ENCODE peak calls at places on chromosomes 11 and 22, in seven cellular contexts. One of them, this sample, is unnamed.

GRCh38 chr11:1628506-1629325 is 859 bp upstream of the KRTAP5-5 start:
- DNase-seq in activated T-helper 1 cell treated with Interleukin-2 at 50 U/mL for 16 hours: peak
- DNase-seq in fibroblast of pulmonary artery: peak
- DNase-seq in activated T-helper 9 cell treated with anti-CD3 and anti-CD28 coated beads, Interleukin-2, amount 50 U/mL, for 16 hours: peak
- DNase-seq in amniotic stem cell: no peak
- DNase-seq in GDM1: no peak
- DNase-seq in kidney: peak
- DNase-seq in this sample: peak

GRCh38 chr22:39364646-39365405 is 15.0 kb downstream of the SYNGR1 start:
- DNase-seq in activated T-helper 1 cell treated with Interleukin-2 at 50 U/mL for 16 hours: no peak
- DNase-seq in fibroblast of pulmonary artery: no peak
- DNase-seq in activated T-helper 9 cell treated with anti-CD3 and anti-CD28 coated beads, Interleukin-2, amount 50 U/mL, for 16 hours: no peak
- DNase-seq in amniotic stem cell: no peak
- DNase-seq in GDM1: no peak
- DNase-seq in kidney: no peak
- DNase-seq in this sample: peak

GRCh38 chr22:37824674-37825641 is 1.8 kb downstream of the GALR3 start:
- DNase-seq in activated T-helper 1 cell treated with Interleukin-2 at 50 U/mL for 16 hours: no peak
- DNase-seq in fibroblast of pulmonary artery: no peak
- DNase-seq in activated T-helper 9 cell treated with anti-CD3 and anti-CD28 coated beads, Interleukin-2, amount 50 U/mL, for 16 hours: no peak
- DNase-seq in amniotic stem cell: no peak
- DNase-seq in GDM1: no peak
- DNase-seq in kidney: no peak
- DNase-seq in this sample: no peak

GRCh38 chr11:114110948-114111347 is 51.4 kb downstream of the ZBTB16 start:
- DNase-seq in activated T-helper 1 cell treated with Interleukin-2 at 50 U/mL for 16 hours: no peak
- DNase-seq in fibroblast of pulmonary artery: peak
- DNase-seq in activated T-helper 9 cell treated with anti-CD3 and anti-CD28 coated beads, Interleukin-2, amount 50 U/mL, for 16 hours: no peak
- DNase-seq in amniotic stem cell: no peak
- DNase-seq in GDM1: no peak
- DNase-seq in kidney: no peak
- DNase-seq in this sample: peak

GRCh38 chr22:29635734-29636357 is 32.4 kb downstream of the NF2 start:
- DNase-seq in activated T-helper 1 cell treated with Interleukin-2 at 50 U/mL for 16 hours: no peak
- DNase-seq in fibroblast of pulmonary artery: peak
- DNase-seq in activated T-helper 9 cell treated with anti-CD3 and anti-CD28 coated beads, Interleukin-2, amount 50 U/mL, for 16 hours: no peak
- DNase-seq in amniotic stem cell: peak
- DNase-seq in GDM1: no peak
- DNase-seq in kidney: no peak
- DNase-seq in this sample: peak

GRCh38 chr11:65429069-65429681 is 6.6 kb downstream of the NEAT1 start:
- DNase-seq in activated T-helper 1 cell treated with Interleukin-2 at 50 U/mL for 16 hours: no peak
- DNase-seq in fibroblast of pulmonary artery: peak
- DNase-seq in activated T-helper 9 cell treated with anti-CD3 and anti-CD28 coated beads, Interleukin-2, amount 50 U/mL, for 16 hours: no peak
- DNase-seq in amniotic stem cell: no peak
- DNase-seq in GDM1: no peak
- DNase-seq in kidney: no peak
- DNase-seq in this sample: peak

GRCh38 chr22:42648368-42649260 is 578 bp downstream of the CYB5R3 start:
- DNase-seq in activated T-helper 1 cell treated with Interleukin-2 at 50 U/mL for 16 hours: no peak
- DNase-seq in fibroblast of pulmonary artery: peak
- DNase-seq in activated T-helper 9 cell treated with anti-CD3 and anti-CD28 coated beads, Interleukin-2, amount 50 U/mL, for 16 hours: no peak
- DNase-seq in amniotic stem cell: no peak
- DNase-seq in GDM1: no peak
- DNase-seq in kidney: peak
- DNase-seq in this sample: peak

GRCh38 chr11:109145287-109145686 is 276.7 kb upstream of the C11orf87 start:
- DNase-seq in activated T-helper 1 cell treated with Interleukin-2 at 50 U/mL for 16 hours: no peak
- DNase-seq in fibroblast of pulmonary artery: no peak
- DNase-seq in activated T-helper 9 cell treated with anti-CD3 and anti-CD28 coated beads, Interleukin-2, amount 50 U/mL, for 16 hours: no peak
- DNase-seq in amniotic stem cell: no peak
- DNase-seq in GDM1: no peak
- DNase-seq in kidney: peak
- DNase-seq in this sample: no peak

GRCh38 chr11:68968306-68969255 is 12.2 kb downstream of the MRGPRD start:
- DNase-seq in activated T-helper 1 cell treated with Interleukin-2 at 50 U/mL for 16 hours: no peak
- DNase-seq in fibroblast of pulmonary artery: no peak
- DNase-seq in activated T-helper 9 cell treated with anti-CD3 and anti-CD28 coated beads, Interleukin-2, amount 50 U/mL, for 16 hours: no peak
- DNase-seq in amniotic stem cell: no peak
- DNase-seq in GDM1: no peak
- DNase-seq in kidney: peak
- DNase-seq in this sample: no peak

GRCh38 chr22:25366876-25367466 is 147.5 kb downstream of the CRYBB2 start:
- DNase-seq in activated T-helper 1 cell treated with Interleukin-2 at 50 U/mL for 16 hours: no peak
- DNase-seq in fibroblast of pulmonary artery: no peak
- DNase-seq in activated T-helper 9 cell treated with anti-CD3 and anti-CD28 coated beads, Interleukin-2, amount 50 U/mL, for 16 hours: no peak
- DNase-seq in amniotic stem cell: no peak
- DNase-seq in GDM1: no peak
- DNase-seq in kidney: peak
- DNase-seq in this sample: no peak

GRCh38 chr22:31329029-31329428 is 17.1 kb downstream of the PATZ1 start:
- DNase-seq in activated T-helper 1 cell treated with Interleukin-2 at 50 U/mL for 16 hours: no peak
- DNase-seq in fibroblast of pulmonary artery: no peak
- DNase-seq in activated T-helper 9 cell treated with anti-CD3 and anti-CD28 coated beads, Interleukin-2, amount 50 U/mL, for 16 hours: no peak
- DNase-seq in amniotic stem cell: no peak
- DNase-seq in GDM1: no peak
- DNase-seq in kidney: no peak
- DNase-seq in this sample: peak

GRCh38 chr11:61148016-61148640 is 13.1 kb downstream of the VPS37C start:
- DNase-seq in activated T-helper 1 cell treated with Interleukin-2 at 50 U/mL for 16 hours: no peak
- DNase-seq in fibroblast of pulmonary artery: no peak
- DNase-seq in activated T-helper 9 cell treated with anti-CD3 and anti-CD28 coated beads, Interleukin-2, amount 50 U/mL, for 16 hours: no peak
- DNase-seq in amniotic stem cell: no peak
- DNase-seq in GDM1: no peak
- DNase-seq in kidney: no peak
- DNase-seq in this sample: no peak

GRCh38 chr11:125236072-125236825 is 71.7 kb downstream of the PKNOX2 start:
- DNase-seq in activated T-helper 1 cell treated with Interleukin-2 at 50 U/mL for 16 hours: no peak
- DNase-seq in fibroblast of pulmonary artery: no peak
- DNase-seq in activated T-helper 9 cell treated with anti-CD3 and anti-CD28 coated beads, Interleukin-2, amount 50 U/mL, for 16 hours: no peak
- DNase-seq in amniotic stem cell: no peak
- DNase-seq in GDM1: no peak
- DNase-seq in kidney: no peak
- DNase-seq in this sample: no peak

GRCh38 chr22:30947163-30947820 is 21.3 kb downstream of the MORC2 start:
- DNase-seq in activated T-helper 1 cell treated with Interleukin-2 at 50 U/mL for 16 hours: no peak
- DNase-seq in fibroblast of pulmonary artery: no peak
- DNase-seq in activated T-helper 9 cell treated with anti-CD3 and anti-CD28 coated beads, Interleukin-2, amount 50 U/mL, for 16 hours: no peak
- DNase-seq in amniotic stem cell: no peak
- DNase-seq in GDM1: no peak
- DNase-seq in kidney: no peak
- DNase-seq in this sample: no peak

GRCh38 chr11:117010808-117011540 is 87.3 kb downstream of the SIK3 start:
- DNase-seq in activated T-helper 1 cell treated with Interleukin-2 at 50 U/mL for 16 hours: no peak
- DNase-seq in fibroblast of pulmonary artery: peak
- DNase-seq in activated T-helper 9 cell treated with anti-CD3 and anti-CD28 coated beads, Interleukin-2, amount 50 U/mL, for 16 hours: no peak
- DNase-seq in amniotic stem cell: peak
- DNase-seq in GDM1: no peak
- DNase-seq in kidney: no peak
- DNase-seq in this sample: peak

GRCh38 chr11:34940026-34940677 is 23.7 kb downstream of the PDHX start:
- DNase-seq in activated T-helper 1 cell treated with Interleukin-2 at 50 U/mL for 16 hours: no peak
- DNase-seq in fibroblast of pulmonary artery: peak
- DNase-seq in activated T-helper 9 cell treated with anti-CD3 and anti-CD28 coated beads, Interleukin-2, amount 50 U/mL, for 16 hours: no peak
- DNase-seq in amniotic stem cell: peak
- DNase-seq in GDM1: no peak
- DNase-seq in kidney: no peak
- DNase-seq in this sample: peak

GRCh38 chr11:112961146-112961668 is at the start of gene NCAM1:
- DNase-seq in activated T-helper 1 cell treated with Interleukin-2 at 50 U/mL for 16 hours: no peak
- DNase-seq in fibroblast of pulmonary artery: peak
- DNase-seq in activated T-helper 9 cell treated with anti-CD3 and anti-CD28 coated beads, Interleukin-2, amount 50 U/mL, for 16 hours: no peak
- DNase-seq in amniotic stem cell: no peak
- DNase-seq in GDM1: peak
- DNase-seq in kidney: peak
- DNase-seq in this sample: peak

This sample was measured in mesenchymal stem cell.